ENCODE peak calls at places on chromosome 9, in five cellular contexts. N is H1, J is IMR-90, K is neuronal stem cell, V is H9. G is an unnamed sample.

GRCh38 chr9:34399729-34400128 is 23.0 kb upstream of the MYORG start:
- DNase-seq in J (no peak), K (no peak), N (no peak), V (no peak), G (no peak)

GRCh38 chr9:72150172-72150571 is 932 bp downstream of the GDA start:
- DNase-seq in V (no peak), N (no peak), J (no peak), K (no peak), G (no peak)

GRCh38 chr9:134642385-134643181 is 980 bp downstream of the COL5A1 start:
- DNase-seq in N (no peak), J (peak), K (peak), V (peak), G (peak)

GRCh38 chr9:10605388-10605787 is 7.4 kb downstream of the PTPRD start:
- DNase-seq in N (no peak), K (no peak), V (no peak), J (no peak), G (no peak)

GRCh38 chr9:72473474-72474241 is 47.8 kb upstream of the TMC1 start:
- DNase-seq in J (peak), V (no peak), N (no peak), K (no peak), G (no peak)

GRCh38 chr9:124122813-124123462 is 111.4 kb downstream of the LHX2 start:
- DNase-seq in J (peak), V (no peak), N (no peak), K (no peak), G (no peak)

GRCh38 chr9:6973762-6974161 is 216.0 kb downstream of the KDM4C start:
- DNase-seq in V (no peak), N (no peak), J (peak), K (no peak), G (no peak)

GRCh38 chr9:27426717-27427645 is 97.1 kb upstream of the IFNK start:
- DNase-seq in V (peak), K (no peak), N (peak), J (peak), G (peak)

GRCh38 chr9:129270205-129270604 is 92.1 kb upstream of the IER5L start:
- DNase-seq in K (no peak), V (no peak), N (no peak), J (no peak), G (no peak)

GRCh38 chr9:14608521-14608920 is 84.7 kb downstream of the ZDHHC21 start:
- DNase-seq in K (no peak), J (no peak), N (no peak), V (no peak), G (no peak)

GRCh38 chr9:841371-842209 is at the start of gene DMRT1:
- DNase-seq in V (peak), N (no peak), J (no peak), K (peak), G (peak)

GRCh38 chr9:36843964-36844363 is 190.1 kb downstream of the PAX5 start:
- DNase-seq in K (no peak), V (no peak), N (no peak), J (no peak), G (no peak)

GRCh38 chr9:124284940-124285441 is 27.2 kb downstream of the NEK6 start:
- DNase-seq in K (no peak), J (peak), N (no peak), V (no peak), G (no peak)

GRCh38 chr9:72836790-72837189 is 116.1 kb downstream of the ALDH1A1 start:
- DNase-seq in N (no peak), J (no peak), V (no peak), K (no peak), G (no peak)

GRCh38 chr9:7454490-7455110 is 345.0 kb downstream of the DMAC1 start:
- DNase-seq in K (no peak), V (no peak), N (no peak), J (no peak), G (no peak)

GRCh38 chr9:13330396-13331004 is 51.0 kb upstream of the MPDZ start:
- DNase-seq in V (no peak), N (no peak), K (no peak), J (no peak), G (peak)

GRCh38 chr9:83430681-83431080 is 107.5 kb downstream of the FRMD3 start:
- DNase-seq in N (no peak), K (no peak), V (no peak), J (no peak), G (no peak)

GRCh38 chr9:99105152-99106043 is 485 bp downstream of the TGFBR1 start:
- DNase-seq in N (no peak), J (peak), K (peak), V (peak), G (peak)

GRCh38 chr9:105064248-105065118 is 136.5 kb upstream of the ABCA1 start:
- DNase-seq in N (no peak), K (peak), V (peak), J (peak), G (peak)

GRCh38 chr9:134725605-134725940 is 84.0 kb downstream of the COL5A1 start:
- DNase-seq in V (no peak), N (no peak), K (no peak), J (peak), G (no peak)

GRCh38 chr9:91923145-91923544 is 26.9 kb downstream of the ROR2 start:
- DNase-seq in V (no peak), N (no peak), J (no peak), K (no peak), G (no peak)

GRCh38 chr9:93501406-93501805 is 48.0 kb upstream of the FAM120AOS start:
- DNase-seq in J (no peak), K (no peak), N (no peak), V (no peak), G (no peak)

GRCh38 chr9:115969096-115969495 is 184.5 kb upstream of the PAPPA start:
- DNase-seq in N (no peak), V (no peak), K (no peak), J (no peak), G (no peak)

GRCh38 chr9:33430942-33431341 is 16.5 kb downstream of the AQP3 start:
- DNase-seq in V (no peak), N (no peak), J (no peak), K (no peak), G (no peak)

GRCh38 chr9:77846957-77847574 is 184.5 kb downstream of the GNAQ start:
- DNase-seq in N (no peak), K (no peak), V (no peak), J (peak), G (no peak)

GRCh38 chr9:96859461-96860198 is 5.3 kb upstream of the ZNF782 start:
- DNase-seq in J (peak), K (no peak), N (no peak), V (no peak), G (peak)

GRCh38 chr9:121734465-121734864 is 83.0 kb downstream of the DAB2IP start:
- DNase-seq in N (no peak), V (no peak), K (no peak), J (peak), G (no peak)

GRCh38 chr9:115109486-115109885 is 8.5 kb downstream of the TNC start:
- DNase-seq in K (no peak), N (no peak), J (peak), V (no peak), G (peak)

GRCh38 chr9:88742483-88742882 is 207.5 kb downstream of the NXNL2 start:
- DNase-seq in K (no peak), N (no peak), V (no peak), J (peak), G (no peak)

GRCh38 chr9:94864862-94865435 is 138.4 kb downstream of the AOPEP start:
- DNase-seq in V (no peak), N (no peak), K (no peak), J (peak), G (no peak)

GRCh38 chr9:136820947-136821332 is 13.2 kb downstream of the RABL6 start:
- DNase-seq in V (no peak), N (no peak), K (no peak), J (no peak), G (no peak)

GRCh38 chr9:4258321-4259093 is 41.4 kb downstream of the GLIS3 start:
- DNase-seq in V (no peak), N (no peak), K (no peak), J (peak), G (no peak)
- H2BK5ac ChIP-seq in V (no peak), N (no peak), K (no peak), J (peak), G (no peak)

GRCh38 chr9:109186857-109187256 is 19.8 kb upstream of the FRRS1L start:
- DNase-seq in V (no peak), K (no peak), N (no peak), J (no peak), G (no peak)
- H2BK120ac ChIP-seq in V (no peak), K (no peak), N (no peak), J (no peak), G (no peak)

DNA sequence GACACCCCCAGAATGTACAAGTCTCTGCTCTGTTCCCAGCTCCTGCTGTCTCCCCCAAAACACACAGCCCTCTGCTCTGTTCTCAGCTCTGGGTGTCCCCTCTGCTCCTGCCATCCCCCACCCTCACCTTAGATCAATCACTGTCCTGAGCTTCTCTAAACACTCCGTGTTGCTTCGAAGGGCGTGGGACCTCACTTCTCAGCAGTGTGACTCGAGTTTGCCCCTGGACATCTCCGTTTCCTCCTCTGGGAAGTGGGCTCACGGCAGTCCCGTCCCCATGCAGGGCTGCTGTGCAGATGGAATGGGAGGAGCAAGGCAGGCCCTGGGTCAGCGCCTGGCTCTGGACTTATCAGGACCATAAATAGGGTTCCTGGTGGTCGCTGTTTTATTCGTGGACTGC is 98.0 kb upstream of the RAPGEF1 start:
- DNase-seq in V (no peak), K (no peak), J (no peak), N (no peak), G (no peak)
- H3K4me2 ChIP-seq in V (no peak), K (no peak), J (no peak), N (no peak), G (no peak)

GRCh38 chr9:26324787-26325186 is 567.8 kb downstream of the CAAP1 start:
- DNase-seq in N (no peak), K (no peak), V (no peak), J (peak), G (no peak)
- H2BK5ac ChIP-seq in N (no peak), K (no peak), V (no peak), J (peak), G (no peak)

DNA sequence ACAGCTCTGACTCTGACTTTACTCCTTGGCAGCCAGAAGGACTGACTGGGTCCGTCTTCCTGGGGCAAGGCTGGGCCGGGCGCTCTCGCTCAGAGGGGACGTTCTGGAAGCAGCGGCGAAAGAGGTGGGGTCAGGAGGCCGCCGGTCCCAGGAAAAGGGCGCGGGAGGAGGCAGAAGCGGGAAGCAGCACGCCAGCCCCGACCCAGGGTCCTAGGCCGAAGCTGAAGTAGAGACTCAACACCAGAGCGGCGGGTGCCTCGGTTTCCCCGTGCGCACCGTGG is 1.5 kb downstream of the SHB start:
- DNase-seq in N (no peak), K (no peak), V (peak), J (no peak), G (no peak)
- H2BK120ac ChIP-seq in N (no peak), K (no peak), V (no peak), J (peak), G (no peak)

GRCh38 chr9:38038307-38039089 is 30.5 kb downstream of the SHB start:
- DNase-seq in V (no peak), K (no peak), J (no peak), N (no peak), G (peak)
- H3K4me2 ChIP-seq in V (no peak), K (no peak), J (no peak), N (no peak), G (no peak)